ENCODE peak calls at places on chromosomes 3 and 15, in six cellular contexts. L is stimulated activated CD8-positive, alpha-beta memory T cell treated with anti-CD3 and anti-CD28 coated beads, Interleukin-7, amount 100 ng/mL, for 1 hour; J is PC-9; Q is heart left ventricle; M is right lobe of liver; V is brain microvascular endothelial cell. U is an unnamed sample.

GRCh38 chr15:85354432-85354831 is 26.0 kb upstream of the AKAP13 start:
- DNase-seq in M (no peak), Q (no peak), J (no peak), V (peak; percentile 31), L (no peak), U (no peak)

GRCh38 chr3:129527262-129527661 is 1.2 kb upstream of the RHO start:
- DNase-seq in L (no peak), M (no peak), Q (no peak), V (no peak), J (no peak), U (no peak)

GRCh38 chr3:189222927-189223706 is 51.3 kb downstream of the TPRG1 start:
- DNase-seq in J (no peak), V (no peak), Q (no peak), M (no peak), L (no peak), U (no peak)

GRCh38 chr3:197482001-197482400 is 73.8 kb downstream of the BDH1 start:
- DNase-seq in V (peak; percentile 49), J (no peak), L (no peak), M (no peak), Q (no peak), U (no peak)

GRCh38 chr3:193744048-193744821 is 151.2 kb downstream of the OPA1 start:
- DNase-seq in V (no peak), Q (no peak), J (no peak), L (no peak), M (peak; percentile 44), U (no peak)

GRCh38 chr15:74781673-74782595 is at the start of gene CSK:
- DNase-seq in J (peak; percentile 77), V (no peak), M (peak; percentile 84), L (peak; percentile 61), Q (peak; percentile 89), U (peak; percentile 83)

GRCh38 chr3:76129441-76129840 is 344.1 kb upstream of the ZNF717 start:
- DNase-seq in L (no peak), V (no peak), Q (no peak), M (no peak), J (no peak), U (no peak)

GRCh38 chr15:48447058-48447457 is 115.8 kb downstream of the DUT start:
- DNase-seq in Q (no peak), L (no peak), V (no peak), M (no peak), J (no peak), U (no peak)

GRCh38 chr3:127324913-127325629 is 37.2 kb upstream of the PRR20G start:
- DNase-seq in L (no peak), M (no peak), V (no peak), J (no peak), Q (no peak), U (no peak)

GRCh38 chr3:138877246-138877645 is 42.5 kb upstream of the PIK3CB start:
- DNase-seq in L (no peak), V (no peak), Q (no peak), M (no peak), J (no peak), U (no peak)

GRCh38 chr15:101047301-101047781 is 128.2 kb downstream of the LRRK1 start:
- DNase-seq in L (no peak), M (peak; percentile 34), J (no peak), Q (peak; percentile 21), V (no peak), U (peak; percentile 37)

GRCh38 chr3:192855434-192855833 is 62.2 kb downstream of the MB21D2 start:
- DNase-seq in V (no peak), J (no peak), L (no peak), Q (no peak), M (no peak), U (no peak)

GRCh38 chr3:121661376-121661775 is 673 bp upstream of the HCLS1 start:
- DNase-seq in Q (no peak), L (no peak), V (no peak), M (no peak), J (no peak), U (no peak)